ENCODE peak calls at places on chromosomes 12 and 14, in four cellular contexts. M, T, N and Y are unnamed samples.

GRCh38 chr14:20998674-20999366 is at the start of gene SLC39A2:
- DNase-seq in M (peak), T (no peak), N (no peak), Y (no peak)

GRCh38 chr14:55835985-55836384 is 256.0 kb downstream of the KTN1 start:
- DNase-seq in M (no peak), T (no peak), N (no peak), Y (no peak)

GRCh38 chr14:91872011-91872476 is 4.7 kb upstream of the TC2N start:
- DNase-seq in M (peak), T (no peak), N (no peak), Y (peak)

GRCh38 chr12:80624986-80625530 is 82.4 kb upstream of the MYF6 start:
- DNase-seq in M (peak), T (no peak), N (no peak), Y (no peak)

GRCh38 chr12:30420561-30420960 is 275.1 kb downstream of the IPO8 start:
- DNase-seq in M (peak), T (no peak), N (no peak), Y (no peak)

GRCh38 chr12:28710882-28711281 is 438.2 kb upstream of the FAR2 start:
- DNase-seq in M (peak), T (no peak), N (no peak), Y (no peak)

GRCh38 chr12:121776190-121777098 is 17.0 kb downstream of the RHOF start:
- DNase-seq in M (peak), T (peak), N (peak), Y (peak)

GRCh38 chr14:24847568-24847967 is 202.4 kb downstream of the STXBP6 start:
- DNase-seq in M (peak), T (no peak), N (no peak), Y (no peak)

GRCh38 chr14:101082036-101082435 is 178.5 kb upstream of the RTL1 start:
- DNase-seq in M (no peak), T (no peak), N (no peak), Y (no peak)

GRCh38 chr14:94394594-94395305 is 6.3 kb upstream of the SERPINA1 start:
- DNase-seq in M (peak), T (no peak), N (no peak), Y (no peak)

GRCh38 chr14:97337267-97337666 is 540.1 kb downstream of the VRK1 start:
- DNase-seq in M (no peak), T (no peak), N (no peak), Y (no peak)

GRCh38 chr12:52390739-52391617 is 5.5 kb upstream of the KRT84 start:
- DNase-seq in M (peak), T (no peak), N (peak), Y (no peak)

GRCh38 chr14:81382517-81383225 is 17.5 kb downstream of the STON2 start:
- DNase-seq in M (no peak), T (no peak), N (no peak), Y (no peak)

GRCh38 chr14:64680013-64680674 is 24.1 kb upstream of the PLEKHG3 start:
- DNase-seq in M (peak), T (no peak), N (no peak), Y (no peak)

GRCh38 chr12:21656931-21657335 is 709 bp downstream of the LDHB start:
- DNase-seq in M (peak), T (peak), N (peak), Y (peak)

GRCh38 chr14:23492618-23493272 is 23.2 kb downstream of the NGDN start:
- DNase-seq in M (peak), T (no peak), N (no peak), Y (no peak)

GRCh38 chr12:28378749-28379148 is 188.5 kb downstream of the CCDC91 start:
- DNase-seq in M (peak), T (no peak), N (no peak), Y (no peak)

GRCh38 chr14:90758959-90759358 is 57.3 kb downstream of the TTC7B start:
- DNase-seq in M (peak), T (peak), N (no peak), Y (peak)

GRCh38 chr14:34711808-34712712 is 2.3 kb downstream of the CFL2 start:
- DNase-seq in M (peak), T (no peak), N (no peak), Y (no peak)
- H3K27ac ChIP-seq in M (peak), T (no peak), N (peak), Y (peak)

GRCh38 chr14:22226381-22226780 is 362.6 kb downstream of the DAD1 start:
- DNase-seq in M (peak), T (no peak), N (no peak), Y (no peak)
- H3K27ac ChIP-seq in M (no peak), T (no peak), N (no peak), Y (no peak)

DNA sequence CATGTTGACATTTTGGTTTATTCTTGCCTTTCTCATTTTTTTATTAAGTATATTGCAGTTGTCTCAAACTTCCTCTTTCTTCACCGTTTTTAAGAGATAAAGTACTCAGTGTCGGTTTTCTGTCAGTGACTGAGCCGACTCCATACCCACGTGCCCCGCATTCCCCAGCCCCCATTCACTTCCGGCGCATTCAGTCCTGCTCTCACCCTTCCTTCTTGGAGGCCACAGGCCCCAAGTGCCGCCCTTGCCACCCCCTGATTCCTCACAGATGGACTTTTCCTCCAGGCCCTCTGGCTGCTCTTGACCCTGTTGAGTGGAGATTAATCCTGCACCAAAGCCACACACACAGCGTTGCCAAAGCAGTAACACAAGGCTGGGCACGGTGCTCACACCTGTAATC is 19.1 kb upstream of the DNAH10 start:
- DNase-seq in M (no peak), T (no peak), N (no peak), Y (peak)
- H3K27ac ChIP-seq in M (no peak), T (no peak), N (no peak), Y (no peak)

GRCh38 chr12:107760817-107761501 is at the start of gene PRDM4:
- DNase-seq in M (peak), T (peak), N (peak), Y (peak)

GRCh38 chr12:107762874-107763273 is 1.9 kb upstream of the PRDM4 start:
- DNase-seq in M (no peak), T (no peak), N (no peak), Y (no peak)

GRCh38 chr12:107760207-107760816 is 625 bp downstream of the PRDM4 start:
- DNase-seq in M (peak), T (no peak), N (peak), Y (peak)

GRCh38 chr12:107759410-107759809 is 1.5 kb downstream of the PRDM4 start:
- DNase-seq in M (peak), T (no peak), N (no peak), Y (no peak)

DNA sequence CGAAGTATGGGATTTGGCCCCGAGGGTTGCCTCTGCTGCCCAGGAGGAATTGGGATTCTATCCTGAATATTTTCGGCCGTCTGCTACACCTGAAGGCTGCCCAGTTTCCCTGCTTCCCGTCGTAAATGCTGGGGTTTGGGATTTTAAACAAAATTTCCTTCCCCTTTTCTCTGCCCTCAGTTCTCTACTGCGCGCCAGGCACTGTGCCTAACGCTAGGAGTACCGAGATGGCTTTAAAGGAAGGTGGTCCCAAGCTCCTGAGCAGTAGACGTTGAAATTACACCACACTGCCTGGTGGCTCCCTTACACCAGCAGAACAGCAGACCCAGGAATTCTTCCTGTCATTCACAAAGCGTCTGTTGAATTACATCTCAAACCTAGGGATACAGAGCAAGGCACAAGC is 566 bp upstream of the PRDM4 start:
- DNase-seq in M (peak), T (no peak), N (peak), Y (no peak)
- H3K27ac ChIP-seq in M (peak), T (no peak), N (peak), Y (peak)

GRCh38 chr14:54182419-54183040 is 214.3 kb upstream of the CDKN3 start:
- DNase-seq in M (peak), T (no peak), N (no peak), Y (no peak)
- H3K27ac ChIP-seq in M (no peak), T (no peak), N (no peak), Y (no peak)

GRCh38 chr14:68780358-68781160 is 12.3 kb downstream of the ZFP36L1 start:
- DNase-seq in M (peak), T (peak), N (no peak), Y (peak)

GRCh38 chr14:68781161-68782021 is 11.5 kb downstream of the ZFP36L1 start:
- DNase-seq in M (no peak), T (peak), N (no peak), Y (peak)

GRCh38 chr14:68782091-68782981 is 10.5 kb downstream of the ZFP36L1 start:
- DNase-seq in M (no peak), T (peak), N (no peak), Y (no peak)

GRCh38 chr14:68777644-68778043 is 15.2 kb downstream of the ZFP36L1 start:
- DNase-seq in M (no peak), T (no peak), N (no peak), Y (no peak)

GRCh38 chr14:68779761-68780323 is 13.0 kb downstream of the ZFP36L1 start:
- DNase-seq in M (peak), T (peak), N (no peak), Y (peak)
- H3K27ac ChIP-seq in M (peak), T (peak), N (no peak), Y (peak)

DNA sequence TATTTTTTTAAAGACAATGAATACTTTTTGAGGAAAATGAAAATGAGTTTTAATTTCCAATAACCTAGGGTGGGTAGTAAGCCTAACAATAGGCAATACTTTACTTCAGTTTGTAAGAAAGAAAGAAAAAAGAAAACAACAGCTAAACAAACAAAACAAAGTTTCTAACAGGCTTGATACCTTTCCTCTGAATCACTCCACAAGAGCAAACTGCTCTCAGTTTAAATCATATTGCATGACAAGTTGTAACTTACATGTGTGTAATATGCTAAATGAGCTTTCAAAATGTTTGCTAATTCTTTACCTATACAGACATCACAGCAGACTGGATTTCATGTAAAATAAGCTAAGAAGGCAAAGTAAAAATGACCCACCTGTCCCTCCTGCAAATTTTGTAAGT is 6.7 kb upstream of the LMO3 start:
- DNase-seq in M (peak), T (no peak), N (no peak), Y (no peak)
- H3K27ac ChIP-seq in M (no peak), T (no peak), N (no peak), Y (peak)

GRCh38 chr14:34104750-34105397 is 154.0 kb upstream of the EGLN3 start:
- DNase-seq in M (no peak), T (no peak), N (peak), Y (no peak)

GRCh38 chr14:34098985-34099349 is 148.1 kb upstream of the EGLN3 start:
- DNase-seq in M (no peak), T (no peak), N (no peak), Y (no peak)

GRCh38 chr14:34098045-34098984 is 147.4 kb upstream of the EGLN3 start:
- DNase-seq in M (peak), T (peak), N (peak), Y (peak)

GRCh38 chr14:34103176-34103575 is 152.3 kb upstream of the EGLN3 start:
- DNase-seq in M (no peak), T (no peak), N (no peak), Y (no peak)

GRCh38 chr14:34099630-34100029 is 148.8 kb upstream of the EGLN3 start:
- DNase-seq in M (no peak), T (no peak), N (no peak), Y (no peak)
- H3K27ac ChIP-seq in M (no peak), T (no peak), N (no peak), Y (no peak)

DNA sequence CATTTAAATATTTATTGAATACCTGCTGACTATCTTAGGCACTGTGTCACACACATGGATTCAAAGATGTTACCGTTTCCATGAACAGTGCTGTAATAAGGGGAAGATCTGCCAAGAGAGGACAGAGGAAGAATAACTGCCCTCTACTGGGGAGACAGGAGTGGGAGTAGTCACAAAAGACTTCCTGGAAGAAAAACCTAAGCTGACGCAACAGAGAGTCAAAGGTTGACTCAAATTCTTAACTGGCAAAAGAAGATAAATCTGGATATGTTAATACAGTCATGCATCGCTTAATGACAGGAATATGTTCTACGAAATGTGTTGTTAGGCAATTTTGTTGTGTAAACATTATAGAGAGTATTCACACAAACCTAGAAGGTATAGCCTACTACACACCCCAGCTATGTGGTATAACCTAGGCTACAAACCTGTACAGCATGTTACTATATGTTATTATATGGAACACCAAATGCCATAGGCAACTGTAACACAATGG is 51.5 kb downstream of the DCAF5 start:
- DNase-seq in M (peak), T (no peak), N (no peak), Y (no peak)
- H3K27ac ChIP-seq in M (peak), T (no peak), N (no peak), Y (no peak)